ENCODE peak calls at places on chromosomes 6 and 20, in seven cellular contexts. One of them, this sample, is unnamed.

GRCh38 chr6:146594495-146594894 is 4.3 kb upstream of the ADGB start:
- DNase-seq in HFFc6: no peak
- DNase-seq in AG09319: no peak
- DNase-seq in stomach: no peak
- DNase-seq in lower lobe of right lung: no peak
- DNase-seq in bronchial epithelial cell: no peak
- DNase-seq in CD8-positive, alpha-beta T cell: no peak
- DNase-seq in this sample: no peak

GRCh38 chr6:8080338-8081151 is 16.4 kb upstream of the BLOC1S5 start:
- DNase-seq in lower lobe of right lung: no peak
- DNase-seq in CD8-positive, alpha-beta T cell: no peak
- DNase-seq in stomach: no peak
- DNase-seq in HFFc6: peak
- DNase-seq in bronchial epithelial cell: peak
- DNase-seq in AG09319: no peak
- DNase-seq in this sample: peak

GRCh38 chr6:125812394-125813231 is 21.9 kb downstream of the NCOA7 start:
- DNase-seq in CD8-positive, alpha-beta T cell: no peak
- DNase-seq in stomach: no peak
- DNase-seq in HFFc6: peak
- DNase-seq in lower lobe of right lung: no peak
- DNase-seq in bronchial epithelial cell: peak
- DNase-seq in AG09319: peak
- DNase-seq in this sample: peak

GRCh38 chr20:49276201-49276894 is 1.5 kb downstream of the ZNFX1 start:
- DNase-seq in AG09319: no peak
- DNase-seq in HFFc6: peak
- DNase-seq in CD8-positive, alpha-beta T cell: peak
- DNase-seq in stomach: no peak
- DNase-seq in bronchial epithelial cell: peak
- DNase-seq in lower lobe of right lung: no peak
- DNase-seq in this sample: peak

GRCh38 chr20:48448601-48449384 is 379.0 kb downstream of the PREX1 start:
- DNase-seq in bronchial epithelial cell: no peak
- DNase-seq in lower lobe of right lung: no peak
- DNase-seq in HFFc6: no peak
- DNase-seq in stomach: no peak
- DNase-seq in CD8-positive, alpha-beta T cell: no peak
- DNase-seq in AG09319: no peak
- DNase-seq in this sample: no peak

GRCh38 chr6:15183979-15184378 is 61.9 kb upstream of the JARID2 start:
- DNase-seq in bronchial epithelial cell: no peak
- DNase-seq in lower lobe of right lung: no peak
- DNase-seq in stomach: no peak
- DNase-seq in CD8-positive, alpha-beta T cell: no peak
- DNase-seq in AG09319: no peak
- DNase-seq in HFFc6: no peak
- DNase-seq in this sample: no peak

GRCh38 chr20:5364136-5364821 is 47.5 kb upstream of the PROKR2 start:
- DNase-seq in HFFc6: no peak
- DNase-seq in lower lobe of right lung: no peak
- DNase-seq in stomach: no peak
- DNase-seq in bronchial epithelial cell: peak
- DNase-seq in AG09319: no peak
- DNase-seq in CD8-positive, alpha-beta T cell: no peak
- DNase-seq in this sample: no peak

GRCh38 chr6:26339612-26340011 is 25.4 kb upstream of the BTN3A2 start:
- DNase-seq in HFFc6: no peak
- DNase-seq in AG09319: no peak
- DNase-seq in bronchial epithelial cell: no peak
- DNase-seq in lower lobe of right lung: no peak
- DNase-seq in stomach: no peak
- DNase-seq in CD8-positive, alpha-beta T cell: no peak
- DNase-seq in this sample: no peak

GRCh38 chr6:64013061-64013410 is 377.4 kb downstream of the PHF3 start:
- DNase-seq in lower lobe of right lung: no peak
- DNase-seq in HFFc6: no peak
- DNase-seq in stomach: no peak
- DNase-seq in AG09319: no peak
- DNase-seq in bronchial epithelial cell: no peak
- DNase-seq in CD8-positive, alpha-beta T cell: no peak
- DNase-seq in this sample: no peak

GRCh38 chr6:20096506-20096905 is 115.8 kb downstream of the MBOAT1 start:
- DNase-seq in CD8-positive, alpha-beta T cell: no peak
- DNase-seq in stomach: no peak
- DNase-seq in HFFc6: no peak
- DNase-seq in lower lobe of right lung: no peak
- DNase-seq in AG09319: no peak
- DNase-seq in bronchial epithelial cell: no peak
- DNase-seq in this sample: no peak

GRCh38 chr20:13147071-13147961 is 73.8 kb upstream of the ISM1 start:
- DNase-seq in AG09319: no peak
- DNase-seq in CD8-positive, alpha-beta T cell: no peak
- DNase-seq in stomach: no peak
- DNase-seq in HFFc6: no peak
- DNase-seq in bronchial epithelial cell: no peak
- DNase-seq in lower lobe of right lung: no peak
- DNase-seq in this sample: no peak

GRCh38 chr6:44028767-44029166 is 98.5 kb downstream of the MRPL14 start:
- DNase-seq in bronchial epithelial cell: no peak
- DNase-seq in lower lobe of right lung: no peak
- DNase-seq in HFFc6: no peak
- DNase-seq in stomach: no peak
- DNase-seq in CD8-positive, alpha-beta T cell: no peak
- DNase-seq in AG09319: no peak
- DNase-seq in this sample: no peak

GRCh38 chr20:39829713-39830112 is 859.3 kb downstream of the MAFB start:
- DNase-seq in lower lobe of right lung: no peak
- DNase-seq in CD8-positive, alpha-beta T cell: no peak
- DNase-seq in stomach: no peak
- DNase-seq in AG09319: no peak
- DNase-seq in bronchial epithelial cell: no peak
- DNase-seq in HFFc6: no peak
- DNase-seq in this sample: no peak

GRCh38 chr6:158303210-158303731 is 9.0 kb upstream of the TULP4 start:
- DNase-seq in HFFc6: no peak
- DNase-seq in CD8-positive, alpha-beta T cell: no peak
- DNase-seq in AG09319: no peak
- DNase-seq in lower lobe of right lung: no peak
- DNase-seq in bronchial epithelial cell: peak
- DNase-seq in stomach: no peak
- DNase-seq in this sample: no peak

GRCh38 chr20:34984756-34985261 is 29.1 kb downstream of the MYH7B start:
- DNase-seq in HFFc6: no peak
- DNase-seq in lower lobe of right lung: no peak
- DNase-seq in AG09319: no peak
- DNase-seq in stomach: no peak
- DNase-seq in bronchial epithelial cell: no peak
- DNase-seq in CD8-positive, alpha-beta T cell: no peak
- DNase-seq in this sample: no peak

GRCh38 chr20:25103526-25103925 is 21.6 kb upstream of the VSX1 start:
- DNase-seq in HFFc6: no peak
- DNase-seq in CD8-positive, alpha-beta T cell: no peak
- DNase-seq in AG09319: no peak
- DNase-seq in stomach: no peak
- DNase-seq in bronchial epithelial cell: no peak
- DNase-seq in lower lobe of right lung: no peak
- DNase-seq in this sample: no peak

GRCh38 chr20:63082308-63082938 is 75.7 kb upstream of the BHLHE23 start:
- DNase-seq in bronchial epithelial cell: no peak
- DNase-seq in lower lobe of right lung: peak
- DNase-seq in CD8-positive, alpha-beta T cell: no peak
- DNase-seq in AG09319: no peak
- DNase-seq in stomach: peak
- DNase-seq in HFFc6: no peak
- DNase-seq in this sample: peak

GRCh38 chr6:137894779-137895385 is 27.8 kb downstream of the TNFAIP3 start:
- DNase-seq in lower lobe of right lung: no peak
- DNase-seq in HFFc6: peak
- DNase-seq in stomach: no peak
- DNase-seq in AG09319: no peak
- DNase-seq in CD8-positive, alpha-beta T cell: no peak
- DNase-seq in bronchial epithelial cell: peak
- DNase-seq in this sample: no peak

GRCh38 chr6:145310116-145310515 is 425.2 kb downstream of the EPM2A start:
- DNase-seq in stomach: no peak
- DNase-seq in bronchial epithelial cell: peak
- DNase-seq in CD8-positive, alpha-beta T cell: no peak
- DNase-seq in HFFc6: peak
- DNase-seq in lower lobe of right lung: no peak
- DNase-seq in AG09319: peak
- DNase-seq in this sample: no peak

GRCh38 chr6:85418059-85418458 is 31.8 kb upstream of the NT5E start:
- DNase-seq in HFFc6: peak
- DNase-seq in CD8-positive, alpha-beta T cell: no peak
- DNase-seq in AG09319: no peak
- DNase-seq in stomach: no peak
- DNase-seq in lower lobe of right lung: no peak
- DNase-seq in bronchial epithelial cell: peak
- DNase-seq in this sample: peak

GRCh38 chr6:17251953-17252352 is 29.2 kb upstream of the RBM24 start:
- DNase-seq in bronchial epithelial cell: no peak
- DNase-seq in AG09319: no peak
- DNase-seq in HFFc6: no peak
- DNase-seq in CD8-positive, alpha-beta T cell: no peak
- DNase-seq in stomach: no peak
- DNase-seq in lower lobe of right lung: no peak
- DNase-seq in this sample: no peak

GRCh38 chr20:8853805-8854338 is 215.0 kb upstream of the PLCB4 start:
- DNase-seq in HFFc6: peak
- DNase-seq in stomach: no peak
- DNase-seq in bronchial epithelial cell: peak
- DNase-seq in AG09319: no peak
- DNase-seq in lower lobe of right lung: no peak
- DNase-seq in CD8-positive, alpha-beta T cell: no peak
- DNase-seq in this sample: peak

GRCh38 chr6:20868397-20869185 is 334.3 kb downstream of the CDKAL1 start:
- DNase-seq in bronchial epithelial cell: no peak
- DNase-seq in HFFc6: no peak
- DNase-seq in AG09319: no peak
- DNase-seq in stomach: peak
- DNase-seq in lower lobe of right lung: no peak
- DNase-seq in CD8-positive, alpha-beta T cell: no peak
- DNase-seq in this sample: no peak

GRCh38 chr6:169792306-169793015 is 41.0 kb downstream of the ERMARD start:
- DNase-seq in CD8-positive, alpha-beta T cell: peak
- DNase-seq in bronchial epithelial cell: no peak
- DNase-seq in HFFc6: no peak
- DNase-seq in stomach: no peak
- DNase-seq in lower lobe of right lung: no peak
- DNase-seq in AG09319: no peak
- DNase-seq in this sample: no peak

GRCh38 chr6:45006893-45007292 is 321.2 kb upstream of the RUNX2 start:
- DNase-seq in lower lobe of right lung: no peak
- DNase-seq in stomach: no peak
- DNase-seq in CD8-positive, alpha-beta T cell: no peak
- DNase-seq in HFFc6: no peak
- DNase-seq in bronchial epithelial cell: no peak
- DNase-seq in AG09319: no peak
- DNase-seq in this sample: no peak

GRCh38 chr6:51093899-51094665 is 275.4 kb downstream of the TFAP2B start:
- DNase-seq in stomach: no peak
- DNase-seq in AG09319: no peak
- DNase-seq in lower lobe of right lung: no peak
- DNase-seq in CD8-positive, alpha-beta T cell: no peak
- DNase-seq in bronchial epithelial cell: peak
- DNase-seq in HFFc6: no peak
- DNase-seq in this sample: no peak

GRCh38 chr6:23414204-23414501 is 711.9 kb upstream of the NRSN1 start:
- DNase-seq in bronchial epithelial cell: peak
- DNase-seq in lower lobe of right lung: no peak
- DNase-seq in HFFc6: no peak
- DNase-seq in stomach: no peak
- DNase-seq in CD8-positive, alpha-beta T cell: no peak
- DNase-seq in AG09319: peak
- DNase-seq in this sample: peak

GRCh38 chr6:74932214-74932923 is 273.5 kb downstream of the COL12A1 start:
- DNase-seq in CD8-positive, alpha-beta T cell: no peak
- DNase-seq in AG09319: no peak
- DNase-seq in HFFc6: no peak
- DNase-seq in stomach: no peak
- DNase-seq in bronchial epithelial cell: no peak
- DNase-seq in lower lobe of right lung: no peak
- DNase-seq in this sample: no peak

GRCh38 chr6:36216559-36216958 is 20.0 kb downstream of the BRPF3 start:
- DNase-seq in HFFc6: peak
- DNase-seq in AG09319: no peak
- DNase-seq in stomach: no peak
- DNase-seq in lower lobe of right lung: no peak
- DNase-seq in bronchial epithelial cell: peak
- DNase-seq in CD8-positive, alpha-beta T cell: no peak
- DNase-seq in this sample: peak

GRCh38 chr6:127869183-127869582 is 31.7 kb downstream of the THEMIS start:
- DNase-seq in HFFc6: no peak
- DNase-seq in stomach: no peak
- DNase-seq in lower lobe of right lung: no peak
- DNase-seq in bronchial epithelial cell: no peak
- DNase-seq in AG09319: no peak
- DNase-seq in CD8-positive, alpha-beta T cell: no peak
- DNase-seq in this sample: no peak

GRCh38 chr6:166802437-166802836 is 153.9 kb downstream of the RNASET2 start:
- DNase-seq in HFFc6: no peak
- DNase-seq in lower lobe of right lung: no peak
- DNase-seq in CD8-positive, alpha-beta T cell: no peak
- DNase-seq in bronchial epithelial cell: no peak
- DNase-seq in AG09319: no peak
- DNase-seq in stomach: no peak
- DNase-seq in this sample: no peak

GRCh38 chr20:32278199-32278643 is 770 bp downstream of the KIF3B start:
- DNase-seq in lower lobe of right lung: no peak
- DNase-seq in stomach: no peak
- DNase-seq in HFFc6: no peak
- DNase-seq in CD8-positive, alpha-beta T cell: no peak
- DNase-seq in bronchial epithelial cell: no peak
- DNase-seq in AG09319: no peak
- DNase-seq in this sample: peak

GRCh38 chr6:11586574-11586973 is 49.0 kb downstream of the TMEM170B start:
- DNase-seq in CD8-positive, alpha-beta T cell: no peak
- DNase-seq in AG09319: peak
- DNase-seq in HFFc6: peak
- DNase-seq in bronchial epithelial cell: peak
- DNase-seq in stomach: no peak
- DNase-seq in lower lobe of right lung: no peak
- DNase-seq in this sample: peak

GRCh38 chr6:157727629-157728182 is 95.3 kb upstream of the SNX9 start:
- DNase-seq in stomach: no peak
- DNase-seq in AG09319: no peak
- DNase-seq in lower lobe of right lung: no peak
- DNase-seq in CD8-positive, alpha-beta T cell: no peak
- DNase-seq in bronchial epithelial cell: no peak
- DNase-seq in HFFc6: no peak
- DNase-seq in this sample: no peak

GRCh38 chr6:44530910-44531234 is 143.4 kb downstream of the CDC5L start:
- DNase-seq in stomach: no peak
- DNase-seq in AG09319: no peak
- DNase-seq in HFFc6: no peak
- DNase-seq in lower lobe of right lung: no peak
- DNase-seq in bronchial epithelial cell: no peak
- DNase-seq in CD8-positive, alpha-beta T cell: no peak
- DNase-seq in this sample: no peak

GRCh38 chr20:53866787-53867740 is 203.3 kb downstream of the BCAS1 start:
- DNase-seq in bronchial epithelial cell: peak
- DNase-seq in stomach: no peak
- DNase-seq in AG09319: no peak
- DNase-seq in lower lobe of right lung: no peak
- DNase-seq in HFFc6: peak
- DNase-seq in CD8-positive, alpha-beta T cell: no peak
- DNase-seq in this sample: no peak

GRCh38 chr20:10171864-10172751 is 46.5 kb upstream of the SNAP25 start:
- DNase-seq in AG09319: no peak
- DNase-seq in stomach: peak
- DNase-seq in bronchial epithelial cell: peak
- DNase-seq in CD8-positive, alpha-beta T cell: no peak
- DNase-seq in lower lobe of right lung: peak
- DNase-seq in HFFc6: no peak
- DNase-seq in this sample: peak

GRCh38 chr6:41712651-41713103 is 22.7 kb downstream of the TFEB start:
- DNase-seq in CD8-positive, alpha-beta T cell: no peak
- DNase-seq in stomach: peak
- DNase-seq in HFFc6: peak
- DNase-seq in AG09319: no peak
- DNase-seq in lower lobe of right lung: peak
- DNase-seq in bronchial epithelial cell: no peak
- DNase-seq in this sample: no peak

This sample was measured in brain microvascular endothelial cell.